ENCODE peak calls at places on chromosomes 13 and 19, in four cellular contexts. C is suprapubic skin, A is HepG2, E is prostate gland. U is an unnamed sample.

GRCh38 chr13:51275101-51275500 is 52.9 kb downstream of the FAM124A start:
- DNase-seq in C (no peak), A (no peak), E (no peak), U (no peak)

GRCh38 chr19:5960005-5961001 is 17.6 kb downstream of the RANBP3 start:
- DNase-seq in C (no peak), A (peak; percentile 61), E (no peak), U (no peak)

GRCh38 chr19:49438261-49438660 is 3.1 kb downstream of the SLC17A7 start:
- DNase-seq in C (no peak), A (no peak), E (no peak), U (no peak)

GRCh38 chr19:53102701-53103140 is 501 bp downstream of the ZNF160 start:
- DNase-seq in C (peak; percentile 71), A (no peak), E (no peak), U (peak; percentile 29)

GRCh38 chr13:105513448-105513847 is 1022.0 kb downstream of the EFNB2 start:
- DNase-seq in C (no peak), A (no peak), E (no peak), U (no peak)

GRCh38 chr13:93254775-93255174 is 28.2 kb downstream of the GPC6 start:
- DNase-seq in C (no peak), A (no peak), E (no peak), U (no peak)

GRCh38 chr13:100951031-100951430 is 276.4 kb upstream of the TMTC4 start:
- DNase-seq in C (no peak), A (no peak), E (no peak), U (no peak)

GRCh38 chr19:33385956-33386355 is 12.4 kb downstream of the CEBPG start:
- DNase-seq in C (peak; percentile 64), A (no peak), E (no peak), U (no peak)

GRCh38 chr13:94351292-94352000 is 128.0 kb downstream of the DCT start:
- DNase-seq in C (no peak), A (no peak), E (no peak), U (no peak)

GRCh38 chr19:28497137-28497536 is 715.8 kb downstream of the UQCRFS1 start:
- DNase-seq in C (no peak), A (no peak), E (no peak), U (no peak)

GRCh38 chr13:52348983-52349780 is 56.8 kb downstream of the THSD1 start:
- DNase-seq in C (no peak), A (no peak), E (no peak), U (no peak)

GRCh38 chr19:33400856-33401682 is 27.6 kb downstream of the CEBPG start:
- DNase-seq in C (peak; percentile 63), A (peak; percentile 44), E (no peak), U (no peak)

GRCh38 chr13:41244555-41244954 is 18.8 kb downstream of the MTRF1 start:
- DNase-seq in C (no peak), A (no peak), E (no peak), U (no peak)

GRCh38 chr19:7914099-7914498 is 531 bp upstream of the TGFBR3L start:
- DNase-seq in C (no peak), A (no peak), E (no peak), U (no peak)

GRCh38 chr19:49118565-49119410 is at the start of gene C19orf73:
- DNase-seq in C (peak; percentile 95), A (peak; percentile 82), E (peak; percentile 94), U (peak; percentile 96)

GRCh38 chr13:85099245-85099644 is 700.0 kb downstream of the SLITRK6 start:
- DNase-seq in C (no peak), A (no peak), E (no peak), U (no peak)

GRCh38 chr13:84658881-84659661 is 776.8 kb upstream of the SLITRK1 start:
- DNase-seq in C (no peak), A (no peak), E (no peak), U (no peak)

GRCh38 chr19:51071006-51071405 is 6.1 kb upstream of the KLK13 start:
- DNase-seq in C (no peak), A (no peak), E (peak; percentile 85), U (peak; percentile 53)

GRCh38 chr19:21617740-21618339 is 112.4 kb downstream of the ZNF429 start:
- DNase-seq in C (no peak), A (no peak), E (no peak), U (no peak)

GRCh38 chr19:16920816-16921529 is 32.2 kb downstream of the F2RL3 start:
- DNase-seq in C (no peak), A (no peak), E (peak; percentile 30), U (no peak)

GRCh38 chr13:38641164-38641948 is 45.5 kb upstream of the FREM2 start:
- DNase-seq in C (no peak), A (no peak), E (no peak), U (no peak)

GRCh38 chr13:28373803-28374202 is 121.1 kb downstream of the FLT1 start:
- DNase-seq in C (no peak), A (no peak), E (no peak), U (no peak)

GRCh38 chr19:40607898-40608621 is 6.9 kb downstream of the LTBP4 start:
- DNase-seq in C (no peak), A (no peak), E (no peak), U (no peak)

GRCh38 chr19:40523322-40524047 is 53.2 kb upstream of the SHKBP1 start:
- DNase-seq in C (no peak), A (peak; percentile 61), E (no peak), U (peak; percentile 80)

GRCh38 chr13:33109801-33110200 is 93.6 kb downstream of the KL start:
- DNase-seq in C (no peak), A (no peak), E (no peak), U (no peak)

GRCh38 chr13:94323746-94324408 is 155.6 kb downstream of the DCT start:
- DNase-seq in C (no peak), A (no peak), E (no peak), U (no peak)

GRCh38 chr19:52270266-52270885 is 989 bp downstream of the ZNF766 start:
- DNase-seq in C (peak; percentile 67), A (no peak), E (no peak), U (no peak)

GRCh38 chr13:103895835-103896520 is 829.8 kb upstream of the SLC10A2 start:
- DNase-seq in C (no peak), A (no peak), E (no peak), U (no peak)

GRCh38 chr19:14843169-14843568 is 5.6 kb downstream of the OR7A10 start:
- DNase-seq in C (no peak), A (no peak), E (no peak), U (no peak)

GRCh38 chr13:77861716-77862115 is 56.9 kb downstream of the EDNRB start:
- DNase-seq in C (no peak), A (no peak), E (no peak), U (no peak)

GRCh38 chr19:46764817-46765291 is 18.6 kb upstream of the STRN4 start:
- DNase-seq in C (no peak), A (peak; percentile 92), E (peak; percentile 64), U (no peak)

GRCh38 chr13:73235385-73235784 is 176.6 kb downstream of the KLF5 start:
- DNase-seq in C (peak; percentile 66), A (no peak), E (peak; percentile 44), U (no peak)

GRCh38 chr19:1284979-1285736 is 515 bp upstream of the EFNA2 start:
- DNase-seq in C (peak; percentile 64), A (no peak), E (no peak), U (no peak)

GRCh38 chr13:110063490-110063889 is 243.5 kb downstream of the COL4A1 start:
- DNase-seq in C (no peak), A (no peak), E (no peak), U (no peak)

GRCh38 chr13:31073859-31074718 is 87.6 kb downstream of the HSPH1 start:
- DNase-seq in C (no peak), A (no peak), E (peak; percentile 15), U (no peak)

GRCh38 chr13:29948246-29948645 is 97.8 kb upstream of the UBL3 start:
- DNase-seq in C (no peak), A (no peak), E (no peak), U (no peak)

GRCh38 chr13:26881154-26881553 is 120.6 kb upstream of the GPR12 start:
- DNase-seq in C (no peak), A (no peak), E (peak; percentile 12), U (no peak)

GRCh38 chr19:6238643-6239281 is 41.0 kb downstream of the MLLT1 start:
- DNase-seq in C (no peak), A (no peak), E (peak; percentile 61), U (peak; percentile 73)

GRCh38 chr13:95191821-95192220 is 109.4 kb downstream of the ABCC4 start:
- DNase-seq in C (peak; percentile 66), A (peak; percentile 41), E (peak; percentile 81), U (peak; percentile 73)

DNA sequence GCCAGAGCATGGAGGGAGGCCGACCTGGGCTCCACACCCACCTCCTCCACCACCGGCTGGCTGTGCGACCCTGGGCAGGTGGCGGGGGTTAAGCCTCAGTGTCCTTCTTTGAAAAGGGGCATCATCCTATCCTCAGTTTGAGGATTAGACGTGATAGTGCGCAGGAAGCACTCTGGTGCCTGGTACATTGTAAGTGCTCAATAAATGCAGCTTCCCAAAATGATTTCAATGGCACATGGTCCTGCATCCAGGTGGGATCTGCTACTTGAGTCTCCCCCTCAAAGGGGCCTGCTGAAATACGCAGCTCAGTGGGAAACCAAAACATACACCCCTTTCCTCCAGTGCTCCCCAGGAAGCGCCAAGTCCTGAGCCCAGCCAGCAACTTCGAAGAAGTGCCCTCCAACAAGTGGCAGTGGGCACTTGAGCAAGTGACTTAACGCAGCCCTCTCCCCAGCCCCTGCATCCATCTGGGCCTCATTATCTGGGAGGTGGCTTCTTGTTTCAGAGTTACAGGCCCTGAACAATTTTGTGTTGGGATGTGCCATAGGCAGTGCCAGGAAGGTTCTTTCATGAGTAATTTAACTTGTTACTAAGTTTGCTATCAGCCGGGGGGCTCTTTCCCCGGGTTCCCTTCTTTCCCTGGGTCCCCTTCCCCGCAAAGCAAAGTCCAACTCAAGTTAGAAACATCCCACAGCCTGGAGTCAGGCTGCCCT is 17.9 kb downstream of the ACTN4 start:
- DNase-seq in C (no peak), A (no peak), E (no peak), U (no peak)
- H3K27ac ChIP-seq in C (peak overlapping the region; percentile 96), A (peak overlapping the region; percentile 44), E (peak overlapping the region; percentile 95), U (peak overlapping the region; percentile 99)

GRCh38 chr19:10421240-10421948 is 1.1 kb downstream of the PDE4A start:
- DNase-seq in C (no peak), A (no peak), E (no peak), U (no peak)
- TF ChIP-seq POLR2AphosphoS5 in C (no peak), A (no peak), E (no peak), U (no peak)

GRCh38 chr13:113184568-113185440 is 23.7 kb downstream of the PCID2 start:
- DNase-seq in C (no peak), A (no peak), E (no peak), U (no peak)
- H3K27ac ChIP-seq in C (no peak overlapping the region), A (peak overlapping the region; percentile 87), E (no peak overlapping the region), U (no peak overlapping the region)

GRCh38 chr19:13091400-13092161 is 11.1 kb downstream of the LYL1 start:
- DNase-seq in C (no peak), A (no peak), E (no peak), U (no peak)
- TF ChIP-seq POLR2AphosphoS5 in C (no peak), A (no peak), E (peak; percentile 25), U (no peak)